ENCODE peak calls at places on chromosomes 7 and 10, in five cellular contexts. One of them, this sample, is unnamed.

GRCh38 chr10:132388901-132389630 is 7.9 kb upstream of the PWWP2B start:
- DNase-seq in K562: no peak
- DNase-seq in HEK293T: no peak
- DNase-seq in GM12878: no peak
- DNase-seq in HepG2: no peak
- DNase-seq in this sample: no peak

GRCh38 chr7:73736885-73737284 is 1.7 kb downstream of the ABHD11 start:
- DNase-seq in HepG2: no peak
- DNase-seq in GM12878: no peak
- DNase-seq in HEK293T: no peak
- DNase-seq in K562: no peak
- DNase-seq in this sample: no peak

GRCh38 chr7:159237022-159237421 is 92.4 kb upstream of the VIPR2 start:
- DNase-seq in HEK293T: no peak
- DNase-seq in GM12878: no peak
- DNase-seq in K562: no peak
- DNase-seq in HepG2: no peak
- DNase-seq in this sample: no peak

GRCh38 chr7:69465262-69465661 is 133.0 kb upstream of the AUTS2 start:
- DNase-seq in HEK293T: no peak
- DNase-seq in GM12878: no peak
- DNase-seq in K562: no peak
- DNase-seq in HepG2: no peak
- DNase-seq in this sample: no peak

GRCh38 chr10:5447611-5448071 is 35.3 kb downstream of the NET1 start:
- DNase-seq in HepG2: no peak
- DNase-seq in HEK293T: no peak
- DNase-seq in GM12878: peak; percentile 67
- DNase-seq in K562: peak; percentile 71
- DNase-seq in this sample: no peak

GRCh38 chr7:17526621-17527020 is 228.2 kb downstream of the AHR start:
- DNase-seq in K562: no peak
- DNase-seq in HepG2: no peak
- DNase-seq in GM12878: no peak
- DNase-seq in HEK293T: no peak
- DNase-seq in this sample: no peak

GRCh38 chr7:111678281-111678680 is 116.0 kb upstream of the IMMP2L start:
- DNase-seq in GM12878: no peak
- DNase-seq in K562: no peak
- DNase-seq in HEK293T: no peak
- DNase-seq in HepG2: no peak
- DNase-seq in this sample: no peak

GRCh38 chr7:76310102-76310957 is 7.9 kb downstream of the HSPB1 start:
- DNase-seq in HEK293T: no peak
- DNase-seq in HepG2: no peak
- DNase-seq in GM12878: no peak
- DNase-seq in K562: peak; percentile 55
- DNase-seq in this sample: peak; percentile 95

GRCh38 chr7:7742223-7742622 is 23.8 kb upstream of the RPA3 start:
- DNase-seq in K562: no peak
- DNase-seq in GM12878: no peak
- DNase-seq in HEK293T: no peak
- DNase-seq in HepG2: no peak
- DNase-seq in this sample: no peak

GRCh38 chr7:137619181-137619580 is 227.6 kb downstream of the DGKI start:
- DNase-seq in GM12878: no peak
- DNase-seq in K562: no peak
- DNase-seq in HepG2: no peak
- DNase-seq in HEK293T: no peak
- DNase-seq in this sample: no peak

GRCh38 chr10:26269754-26270153 is 53.2 kb downstream of the GAD2 start:
- DNase-seq in HepG2: peak; percentile 38
- DNase-seq in K562: peak; percentile 29
- DNase-seq in HEK293T: peak; percentile 65
- DNase-seq in GM12878: no peak
- DNase-seq in this sample: peak; percentile 33

GRCh38 chr10:59465089-59465488 is 102.7 kb upstream of the FAM13C start:
- DNase-seq in HepG2: peak; percentile 4
- DNase-seq in HEK293T: no peak
- DNase-seq in K562: no peak
- DNase-seq in GM12878: no peak
- DNase-seq in this sample: no peak

GRCh38 chr10:69963178-69963834 is 89.3 kb upstream of the MACROH2A2 start:
- DNase-seq in HepG2: no peak
- DNase-seq in K562: no peak
- DNase-seq in HEK293T: no peak
- DNase-seq in GM12878: no peak
- DNase-seq in this sample: no peak

DNA sequence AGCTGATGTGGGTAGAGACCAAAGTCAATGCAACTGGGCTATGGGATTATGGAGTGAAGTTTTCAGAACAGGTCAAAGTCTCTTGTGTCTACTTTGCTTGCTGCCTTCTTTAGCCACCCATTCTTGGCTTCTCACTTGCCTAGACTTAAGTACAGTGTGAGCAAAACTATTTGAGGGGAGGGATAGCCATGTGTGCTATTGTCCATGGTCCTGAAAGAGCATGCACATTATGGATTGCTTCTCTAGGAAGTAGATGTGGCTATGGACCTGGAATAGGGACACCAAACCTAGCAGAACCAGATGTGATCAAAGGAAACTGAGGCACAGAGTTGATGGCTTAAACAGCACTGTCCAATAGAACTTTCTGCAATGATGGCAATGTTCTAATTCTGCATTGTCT is 81.9 kb upstream of the ZNF800 start:
- DNase-seq in HEK293T: no peak
- DNase-seq in GM12878: no peak
- DNase-seq in K562: no peak
- DNase-seq in HepG2: no peak
- DNase-seq in this sample: no peak
- TF ChIP-seq FOXM1 in HEK293T: no peak
- TF ChIP-seq FOXM1 in GM12878: no peak
- TF ChIP-seq FOXM1 in K562: no peak
- TF ChIP-seq FOXM1 in HepG2: no peak
- TF ChIP-seq FOXM1 in this sample: no peak

GRCh38 chr10:88473989-88474883 is 108.9 kb downstream of the RNLS start:
- DNase-seq in GM12878: no peak
- DNase-seq in K562: no peak
- DNase-seq in HepG2: no peak
- DNase-seq in HEK293T: no peak
- DNase-seq in this sample: no peak
- TF ChIP-seq FOXM1 in GM12878: no peak
- TF ChIP-seq FOXM1 in K562: no peak
- TF ChIP-seq FOXM1 in HepG2: no peak
- TF ChIP-seq FOXM1 in HEK293T: no peak
- TF ChIP-seq FOXM1 in this sample: no peak

DNA sequence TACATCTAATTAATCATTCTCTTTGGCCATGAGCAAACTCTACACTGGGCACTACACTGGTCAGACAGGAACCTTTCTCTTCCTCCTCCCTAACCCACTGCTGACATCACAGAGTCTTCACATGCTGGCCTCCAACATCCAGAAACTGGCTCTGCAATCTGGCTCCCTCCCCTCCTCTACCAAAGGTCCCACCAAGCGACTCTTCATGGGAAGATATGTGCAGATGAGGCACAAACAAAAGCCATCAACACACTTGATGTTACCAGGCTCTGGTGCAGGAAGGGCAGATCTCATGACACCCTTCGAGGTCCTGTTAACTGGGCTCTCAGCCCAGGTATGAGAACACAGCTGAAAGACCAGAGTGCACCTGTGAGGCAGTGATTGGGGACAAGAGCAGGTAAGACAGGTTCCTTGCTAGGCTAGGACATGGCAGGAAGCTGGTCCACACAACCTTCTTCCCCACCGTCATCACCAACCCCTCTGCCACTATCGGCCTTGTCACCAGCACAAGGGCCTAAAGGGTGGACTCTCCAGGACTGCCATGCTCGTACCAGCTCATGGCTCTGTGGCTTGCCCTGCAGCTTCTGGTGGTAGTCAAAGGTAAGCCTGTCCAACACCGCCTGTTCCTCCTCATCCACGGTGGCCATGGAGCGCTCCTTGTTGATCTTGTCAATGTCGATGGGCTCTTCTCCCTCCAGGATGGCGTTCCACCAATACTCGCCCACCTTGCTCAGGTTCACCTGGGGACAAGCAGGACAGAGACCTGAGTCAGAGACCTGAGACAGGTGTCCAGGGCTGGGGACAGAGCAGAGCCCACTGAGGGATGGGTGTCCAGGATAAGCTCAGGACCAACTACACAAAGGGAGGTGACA is 66.6 kb upstream of the CAMK2B start:
- DNase-seq in K562: no peak
- DNase-seq in HepG2: no peak
- DNase-seq in GM12878: no peak
- DNase-seq in HEK293T: no peak
- DNase-seq in this sample: no peak
- TF ChIP-seq FOXM1 in K562: no peak
- TF ChIP-seq FOXM1 in HepG2: no peak
- TF ChIP-seq FOXM1 in GM12878: no peak
- TF ChIP-seq FOXM1 in HEK293T: no peak
- TF ChIP-seq FOXM1 in this sample: no peak

GRCh38 chr10:103232772-103233488 is 12.8 kb upstream of the RPEL1 start:
- DNase-seq in K562: no peak
- DNase-seq in HepG2: peak; percentile 88
- DNase-seq in GM12878: no peak
- DNase-seq in HEK293T: no peak
- DNase-seq in this sample: no peak
- TF ChIP-seq FOXM1 in K562: no peak
- TF ChIP-seq FOXM1 in HepG2: no peak
- TF ChIP-seq FOXM1 in GM12878: no peak
- TF ChIP-seq FOXM1 in HEK293T: no peak
- TF ChIP-seq FOXM1 in this sample: no peak

GRCh38 chr10:114684085-114684821 is 26.2 kb upstream of the ABLIM1 start:
- DNase-seq in HEK293T: no peak
- DNase-seq in K562: no peak
- DNase-seq in HepG2: peak; percentile 50
- DNase-seq in GM12878: no peak
- DNase-seq in this sample: peak; percentile 24
- TF ChIP-seq FOXM1 in HEK293T: no peak
- TF ChIP-seq FOXM1 in K562: no peak
- TF ChIP-seq FOXM1 in HepG2: no peak
- TF ChIP-seq FOXM1 in GM12878: no peak
- TF ChIP-seq FOXM1 in this sample: no peak

This sample was measured in SK-N-SH.